ENCODE peak calls at places on chromosome X, in five cellular contexts. One of them, this sample, is unnamed.

GRCh38 chrX:17375361-17375630 is 296 bp downstream of the NHS start:
- DNase-seq in occipital lobe: no peak
- DNase-seq in neural crest cell: no peak
- DNase-seq in T-helper 2 cell: no peak
- DNase-seq in activated naive CD4-positive, alpha-beta T cell treated with anti-CD3 and anti-CD28 coated beads, Interleukin-2, amount 10 ng/mL, durations not matched to agents 7 days and 5 days: no peak
- DNase-seq in this sample: no peak

GRCh38 chrX:85004255-85004654 is 578 bp downstream of the APOOL start:
- DNase-seq in neural crest cell: no peak
- DNase-seq in occipital lobe: no peak
- DNase-seq in T-helper 2 cell: no peak
- DNase-seq in activated naive CD4-positive, alpha-beta T cell treated with anti-CD3 and anti-CD28 coated beads, Interleukin-2, amount 10 ng/mL, durations not matched to agents 7 days and 5 days: no peak
- DNase-seq in this sample: no peak

GRCh38 chrX:65644621-65645287 is 22.7 kb upstream of the MSN start:
- DNase-seq in neural crest cell: no peak
- DNase-seq in T-helper 2 cell: no peak
- DNase-seq in activated naive CD4-positive, alpha-beta T cell treated with anti-CD3 and anti-CD28 coated beads, Interleukin-2, amount 10 ng/mL, durations not matched to agents 7 days and 5 days: no peak
- DNase-seq in occipital lobe: peak; percentile 43
- DNase-seq in this sample: no peak

GRCh38 chrX:97751735-97752134 is 868.0 kb downstream of the RPA4 start:
- DNase-seq in activated naive CD4-positive, alpha-beta T cell treated with anti-CD3 and anti-CD28 coated beads, Interleukin-2, amount 10 ng/mL, durations not matched to agents 7 days and 5 days: no peak
- DNase-seq in neural crest cell: no peak
- DNase-seq in occipital lobe: no peak
- DNase-seq in T-helper 2 cell: no peak
- DNase-seq in this sample: no peak

GRCh38 chrX:10833299-10834169 is 213.1 kb upstream of the MID1 start:
- DNase-seq in activated naive CD4-positive, alpha-beta T cell treated with anti-CD3 and anti-CD28 coated beads, Interleukin-2, amount 10 ng/mL, durations not matched to agents 7 days and 5 days: no peak
- DNase-seq in occipital lobe: no peak
- DNase-seq in neural crest cell: peak; percentile 2
- DNase-seq in T-helper 2 cell: no peak
- DNase-seq in this sample: no peak

GRCh38 chrX:153319295-153319694 is 2.3 kb downstream of the PNMA6F start:
- DNase-seq in neural crest cell: no peak
- DNase-seq in T-helper 2 cell: no peak
- DNase-seq in activated naive CD4-positive, alpha-beta T cell treated with anti-CD3 and anti-CD28 coated beads, Interleukin-2, amount 10 ng/mL, durations not matched to agents 7 days and 5 days: no peak
- DNase-seq in occipital lobe: no peak
- DNase-seq in this sample: peak; percentile 94

GRCh38 chrX:21181232-21181853 is 192.9 kb upstream of the CNKSR2 start:
- DNase-seq in activated naive CD4-positive, alpha-beta T cell treated with anti-CD3 and anti-CD28 coated beads, Interleukin-2, amount 10 ng/mL, durations not matched to agents 7 days and 5 days: no peak
- DNase-seq in occipital lobe: no peak
- DNase-seq in neural crest cell: no peak
- DNase-seq in T-helper 2 cell: no peak
- DNase-seq in this sample: no peak

GRCh38 chrX:121975666-121976065 is 928.3 kb downstream of the GLUD2 start:
- DNase-seq in neural crest cell: no peak
- DNase-seq in occipital lobe: no peak
- DNase-seq in T-helper 2 cell: no peak
- DNase-seq in activated naive CD4-positive, alpha-beta T cell treated with anti-CD3 and anti-CD28 coated beads, Interleukin-2, amount 10 ng/mL, durations not matched to agents 7 days and 5 days: no peak
- DNase-seq in this sample: no peak

GRCh38 chrX:20829665-20830481 is 544.3 kb upstream of the CNKSR2 start:
- DNase-seq in T-helper 2 cell: no peak
- DNase-seq in occipital lobe: no peak
- DNase-seq in activated naive CD4-positive, alpha-beta T cell treated with anti-CD3 and anti-CD28 coated beads, Interleukin-2, amount 10 ng/mL, durations not matched to agents 7 days and 5 days: no peak
- DNase-seq in neural crest cell: no peak
- DNase-seq in this sample: no peak

GRCh38 chrX:55253528-55253927 is 11.2 kb downstream of the PAGE3 start:
- DNase-seq in activated naive CD4-positive, alpha-beta T cell treated with anti-CD3 and anti-CD28 coated beads, Interleukin-2, amount 10 ng/mL, durations not matched to agents 7 days and 5 days: no peak
- DNase-seq in occipital lobe: no peak
- DNase-seq in neural crest cell: no peak
- DNase-seq in T-helper 2 cell: no peak
- DNase-seq in this sample: no peak